ENCODE peak calls at places on chromosomes 2 and 18, in six cellular contexts. A, H, F, N, O and J are unnamed samples.

GRCh38 chr2:225841314-225841713 is 441.8 kb downstream of the NYAP2 start:
- DNase-seq in O (no peak), H (no peak), F (no peak), A (no peak), N (no peak), J (no peak)

GRCh38 chr2:105879798-105880300 is 135.1 kb downstream of the NCK2 start:
- DNase-seq in H (no peak), O (no peak), N (no peak), F (no peak), A (no peak), J (no peak)

GRCh38 chr18:45910405-45911023 is 56.6 kb downstream of the EPG5 start:
- DNase-seq in O (peak; percentile 61), H (no peak), F (peak; percentile 52), N (peak; percentile 37), A (peak; percentile 45), J (peak; percentile 62)

GRCh38 chr18:48975817-48976649 is 25.3 kb upstream of the SMAD7 start:
- DNase-seq in O (peak; percentile 83), A (peak; percentile 68), F (peak; percentile 70), H (peak; percentile 71), N (peak; percentile 67), J (peak; percentile 64)

GRCh38 chr2:237581751-237582746 is 8.5 kb downstream of the RAB17 start:
- DNase-seq in H (peak; percentile 81), A (peak; percentile 71), N (peak; percentile 19), O (no peak), F (peak; percentile 64), J (peak; percentile 67)

GRCh38 chr2:175445276-175445675 is 263.8 kb upstream of the ATP5MC3 start:
- DNase-seq in A (no peak), F (peak; percentile 95), N (no peak), H (no peak), O (no peak), J (no peak)

GRCh38 chr2:158214431-158214830 is 112.8 kb downstream of the UPP2 start:
- DNase-seq in H (no peak), O (no peak), N (no peak), F (peak; percentile 85), A (peak; percentile 26), J (no peak)

GRCh38 chr2:237649541-237650454 is 22.4 kb downstream of the LRRFIP1 start:
- DNase-seq in H (no peak), N (no peak), F (no peak), A (no peak), O (no peak), J (no peak)

GRCh38 chr2:9753665-9754531 is 89.4 kb upstream of the TAF1B start:
- DNase-seq in A (peak; percentile 12), N (peak; percentile 76), F (no peak), H (no peak), O (peak; percentile 63), J (no peak)

GRCh38 chr18:79556829-79557585 is 122.6 kb upstream of the CTDP1 start:
- DNase-seq in N (no peak), O (no peak), F (no peak), A (no peak), H (peak; percentile 7), J (peak; percentile 35)

DNA sequence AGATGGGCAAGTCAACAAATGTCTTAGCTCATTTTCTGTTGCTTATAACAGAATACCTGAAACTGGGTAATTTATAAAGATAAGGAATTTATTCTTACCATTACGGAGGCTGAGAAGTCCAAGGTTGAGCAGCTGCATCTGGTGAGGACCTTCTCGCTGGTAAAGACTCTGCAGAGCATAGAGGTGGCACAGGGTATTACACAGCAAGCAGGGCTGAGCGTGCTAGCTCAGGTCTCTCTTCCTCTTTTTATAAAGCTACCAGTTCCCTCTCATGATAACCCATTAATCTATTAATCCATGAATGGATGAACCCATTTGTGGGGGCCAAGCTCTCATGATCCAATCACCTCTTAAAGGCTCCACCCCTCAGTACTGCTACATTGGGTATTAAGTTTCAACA is 109.1 kb downstream of the CDK15 start:
- DNase-seq in F (peak; percentile 45), O (no peak), A (no peak), N (no peak), H (no peak), J (no peak)
- TF ChIP-seq CTCF in F (peak; percentile 5), O (no peak), A (no peak), N (no peak), H (no peak), J (no peak)

GRCh38 chr2:100999995-101000394 is 2.1 kb upstream of the RPL31 start:
- DNase-seq in A (no peak), H (no peak), O (no peak), N (no peak), F (no peak), J (no peak)

GRCh38 chr2:101003278-101003775 is 1.2 kb downstream of the RPL31 start:
- DNase-seq in O (no peak), H (no peak), N (no peak), A (no peak), F (no peak), J (no peak)

GRCh38 chr2:101004671-101005325 is 2.7 kb downstream of the RPL31 start:
- DNase-seq in H (no peak), O (no peak), N (no peak), A (no peak), F (no peak), J (no peak)

GRCh38 chr2:101002562-101003277 is 631 bp downstream of the RPL31 start:
- DNase-seq in O (no peak), A (no peak), H (no peak), N (peak; percentile 21), F (peak; percentile 43), J (no peak)

GRCh38 chr2:101001713-101002561 is at the start of gene RPL31:
- DNase-seq in H (peak; percentile 96), N (peak; percentile 98), F (peak; percentile 98), O (peak; percentile 96), A (peak; percentile 98), J (peak; percentile 98)
- TF ChIP-seq POLR2A in H (peak; percentile 74), N (peak; percentile 91), F (peak; percentile 99), O (peak; percentile 79), A (peak; percentile 65), J (peak; percentile 87)

GRCh38 chr2:29012211-29012681 is 31.1 kb downstream of the TOGARAM2 start:
- DNase-seq in O (no peak), N (peak; percentile 42), H (peak; percentile 24), A (peak; percentile 48), F (peak; percentile 99), J (no peak)

GRCh38 chr2:29014811-29015414 is 33.8 kb downstream of the TOGARAM2 start:
- DNase-seq in F (peak; percentile 93), H (no peak), N (peak; percentile 59), O (no peak), A (no peak), J (peak; percentile 54)

GRCh38 chr2:29011650-29012060 is 30.6 kb downstream of the TOGARAM2 start:
- DNase-seq in A (peak; percentile 27), O (no peak), F (peak; percentile 90), N (peak; percentile 68), H (peak; percentile 22), J (no peak)

GRCh38 chr2:29014331-29014730 is 33.2 kb downstream of the TOGARAM2 start:
- DNase-seq in H (no peak), O (no peak), A (no peak), F (no peak), N (no peak), J (no peak)

GRCh38 chr2:29013046-29013780 is 32.1 kb downstream of the TOGARAM2 start:
- DNase-seq in A (no peak), N (no peak), F (peak; percentile 76), H (no peak), O (no peak), J (no peak)
- TF ChIP-seq CTCF in A (peak; percentile 13), N (no peak), F (no peak), H (no peak), O (no peak), J (no peak)

DNA sequence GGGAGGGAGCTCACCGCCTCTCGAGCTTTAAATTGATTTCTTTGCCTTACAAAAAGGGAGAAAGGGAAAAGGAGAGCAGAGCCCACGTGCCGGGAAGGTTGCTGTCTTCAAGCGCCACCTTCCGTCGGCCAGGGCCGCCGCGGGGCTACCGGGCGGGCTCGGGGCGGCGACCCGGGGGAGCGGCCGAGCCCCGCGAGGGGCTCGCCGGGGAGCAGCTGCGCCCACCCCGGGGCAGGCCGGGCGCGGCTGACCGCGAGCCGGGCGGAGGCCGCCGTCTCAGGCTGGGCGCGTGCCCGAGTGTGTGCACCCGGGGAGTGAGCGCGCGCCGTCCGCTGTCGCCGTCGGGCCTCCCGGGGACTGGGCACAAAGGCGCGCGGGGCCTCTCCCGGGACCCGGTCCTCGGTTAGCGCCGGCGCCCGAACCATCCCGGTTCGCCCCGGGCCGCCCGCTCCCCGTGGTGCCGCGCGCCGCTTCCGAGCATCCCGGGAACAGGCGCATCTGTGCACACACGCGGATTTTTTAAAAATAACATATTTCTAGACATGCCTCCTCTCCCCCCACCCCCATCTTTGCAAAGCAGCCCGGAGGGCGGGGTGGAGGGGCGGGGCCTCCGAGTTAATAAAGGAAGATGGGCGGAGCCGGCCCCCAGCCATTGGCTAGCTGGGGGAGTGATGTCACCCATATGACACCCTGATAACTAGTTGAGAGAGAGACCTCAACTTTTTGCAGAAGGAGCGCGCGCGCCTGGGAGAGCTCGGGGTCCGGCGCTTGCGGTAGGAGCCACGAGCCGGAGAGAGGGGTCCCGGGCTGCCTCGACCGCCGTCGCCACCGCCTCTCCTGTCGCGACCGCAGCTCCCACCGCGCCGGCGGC is at the start of gene SOX11:
- DNase-seq in O (no peak), H (no peak), N (peak; percentile 39), A (no peak), F (no peak), J (no peak)
- TF ChIP-seq POLR2A in O (no peak), H (no peak), N (no peak), A (no peak), F (no peak), J (no peak)

GRCh38 chr2:49807689-49808088 is 653.4 kb upstream of the FSHR start:
- DNase-seq in H (no peak), A (no peak), O (no peak), F (no peak), N (no peak), J (no peak)
- TF ChIP-seq CTCF in H (no peak), A (no peak), O (no peak), F (no peak), N (no peak), J (no peak)

GRCh38 chr2:240998706-240999000 is 235 bp downstream of the SNED1 start:
- DNase-seq in H (no peak), F (no peak), O (no peak), N (no peak), A (no peak), J (no peak)

GRCh38 chr2:241000831-241001321 is 2.5 kb downstream of the SNED1 start:
- DNase-seq in F (no peak), A (no peak), N (no peak), O (peak; percentile 40), H (no peak), J (no peak)

GRCh38 chr2:241001413-241002274 is 3.2 kb downstream of the SNED1 start:
- DNase-seq in F (no peak), H (no peak), O (peak; percentile 46), A (no peak), N (no peak), J (peak; percentile 55)

GRCh38 chr2:240999001-240999791 is 778 bp downstream of the SNED1 start:
- DNase-seq in O (peak; percentile 49), N (peak; percentile 28), F (no peak), H (peak; percentile 40), A (no peak), J (peak; percentile 61)

GRCh38 chr2:240999873-241000541 is 1.6 kb downstream of the SNED1 start:
- DNase-seq in A (no peak), N (peak; percentile 8), H (no peak), F (no peak), O (peak; percentile 49), J (no peak)
- TF ChIP-seq POLR2A in A (no peak), N (no peak), H (no peak), F (no peak), O (no peak), J (no peak)